ENCODE peak calls at places on chromosomes 11 and 22, in six cellular contexts. F is pancreas, L is HepG2, A is A549, Y is right cardiac atrium, R is breast epithelium. D is an unnamed sample.

GRCh38 chr22:31876156-31877035 is 67.9 kb upstream of the YWHAH start:
- DNase-seq in F (no peak), L (no peak), A (no peak), Y (no peak), R (no peak), D (no peak)

GRCh38 chr22:35648066-35649025 is at the start of gene APOL6:
- DNase-seq in F (no peak), L (peak; percentile 76), A (peak; percentile 15), Y (peak; percentile 66), R (no peak), D (peak; percentile 57)

GRCh38 chr22:19606332-19607197 is 82.4 kb upstream of the CLDN5 start:
- DNase-seq in F (no peak), L (no peak), A (no peak), Y (no peak), R (no peak), D (no peak)

GRCh38 chr11:100739636-100740035 is 52.5 kb downstream of the ARHGAP42 start:
- DNase-seq in F (no peak), L (peak; percentile 40), A (no peak), Y (no peak), R (no peak), D (peak; percentile 53)

GRCh38 chr11:1075341-1075911 is 752 bp downstream of the MUC2 start:
- DNase-seq in F (no peak), L (no peak), A (no peak), Y (no peak), R (peak; percentile 50), D (peak; percentile 64)

GRCh38 chr11:36412781-36413383 is 97.2 kb downstream of the TRAF6 start:
- DNase-seq in F (no peak), L (no peak), A (no peak), Y (no peak), R (no peak), D (no peak)

GRCh38 chr11:64233913-64234839 is at the start of gene VEGFB:
- DNase-seq in F (peak; percentile 88), L (no peak), A (no peak), Y (peak; percentile 95), R (no peak), D (peak; percentile 95)

GRCh38 chr11:93219440-93219839 is 21.6 kb upstream of the SLC36A4 start:
- DNase-seq in F (no peak), L (no peak), A (no peak), Y (no peak), R (no peak), D (no peak)

GRCh38 chr11:86490582-86490981 is 115.9 kb downstream of the CCDC81 start:
- DNase-seq in F (no peak), L (no peak), A (no peak), Y (no peak), R (no peak), D (no peak)

GRCh38 chr11:67416416-67417335 is 1.2 kb downstream of the CARNS1 start:
- DNase-seq in F (peak; percentile 68), L (peak; percentile 64), A (no peak), Y (peak; percentile 80), R (no peak), D (no peak)

GRCh38 chr11:94759522-94759921 is 8.6 kb upstream of the AMOTL1 start:
- DNase-seq in F (no peak), L (no peak), A (no peak), Y (no peak), R (no peak), D (no peak)

GRCh38 chr11:94897330-94897768 is 76.0 kb downstream of the CWC15 start:
- DNase-seq in F (peak; percentile 41), L (peak; percentile 11), A (peak; percentile 10), Y (peak; percentile 55), R (no peak), D (peak; percentile 39)

GRCh38 chr22:36009085-36009484 is 19.5 kb downstream of the RBFOX2 start:
- DNase-seq in F (no peak), L (no peak), A (no peak), Y (no peak), R (no peak), D (no peak)

GRCh38 chr22:36197065-36197440 is 4.6 kb downstream of the APOL4 start:
- DNase-seq in F (no peak), L (no peak), A (no peak), Y (peak; percentile 55), R (no peak), D (no peak)

GRCh38 chr22:31291403-31291715 is 929 bp downstream of the PIK3IP1 start:
- DNase-seq in F (no peak), L (no peak), A (no peak), Y (no peak), R (no peak), D (no peak)

GRCh38 chr11:70490208-70490607 is 91.9 kb downstream of the CTTN start:
- DNase-seq in F (no peak), L (no peak), A (no peak), Y (no peak), R (peak; percentile 47), D (no peak)

GRCh38 chr11:118434123-118434552 is 2.2 kb upstream of the KMT2A start:
- DNase-seq in F (no peak), L (peak; percentile 32), A (no peak), Y (no peak), R (no peak), D (no peak)

GRCh38 chr11:48142886-48143285 is 73.7 kb upstream of the OR4B1 start:
- DNase-seq in F (no peak), L (no peak), A (no peak), Y (no peak), R (no peak), D (no peak)

GRCh38 chr11:1548221-1549070 is 23.6 kb downstream of the DUSP8 start:
- DNase-seq in F (peak; percentile 86), L (no peak), A (peak; percentile 87), Y (peak; percentile 85), R (peak; percentile 85), D (peak; percentile 88)

GRCh38 chr11:112073941-112074811 is at the start of the genes NKAPD1 and PIH1D2:
- DNase-seq in F (peak; percentile 63), L (peak; percentile 85), A (peak; percentile 73), Y (peak; percentile 87), R (peak; percentile 64), D (peak; percentile 86)

GRCh38 chr11:2074266-2074825 is 64.8 kb downstream of the IGF2 start:
- DNase-seq in F (no peak), L (no peak), A (no peak), Y (no peak), R (peak; percentile 43), D (no peak)

GRCh38 chr11:16833026-16833425 is 94.6 kb downstream of the C11orf58 start:
- DNase-seq in F (no peak), L (no peak), A (no peak), Y (no peak), R (no peak), D (no peak)

GRCh38 chr22:45235101-45235777 is 5.5 kb downstream of the KIAA0930 start:
- DNase-seq in F (no peak), L (no peak), A (no peak), Y (peak; percentile 78), R (no peak), D (no peak)

GRCh38 chr11:113557926-113558325 is 82.7 kb upstream of the DRD2 start:
- DNase-seq in F (no peak), L (no peak), A (no peak), Y (no peak), R (no peak), D (no peak)

GRCh38 chr22:20781272-20781990 is 7.5 kb downstream of the SERPIND1 start:
- DNase-seq in F (no peak), L (no peak), A (no peak), Y (no peak), R (no peak), D (no peak)

GRCh38 chr11:120805960-120806555 is 217.8 kb upstream of the TBCEL start:
- DNase-seq in F (no peak), L (no peak), A (no peak), Y (no peak), R (no peak), D (no peak)

DNA sequence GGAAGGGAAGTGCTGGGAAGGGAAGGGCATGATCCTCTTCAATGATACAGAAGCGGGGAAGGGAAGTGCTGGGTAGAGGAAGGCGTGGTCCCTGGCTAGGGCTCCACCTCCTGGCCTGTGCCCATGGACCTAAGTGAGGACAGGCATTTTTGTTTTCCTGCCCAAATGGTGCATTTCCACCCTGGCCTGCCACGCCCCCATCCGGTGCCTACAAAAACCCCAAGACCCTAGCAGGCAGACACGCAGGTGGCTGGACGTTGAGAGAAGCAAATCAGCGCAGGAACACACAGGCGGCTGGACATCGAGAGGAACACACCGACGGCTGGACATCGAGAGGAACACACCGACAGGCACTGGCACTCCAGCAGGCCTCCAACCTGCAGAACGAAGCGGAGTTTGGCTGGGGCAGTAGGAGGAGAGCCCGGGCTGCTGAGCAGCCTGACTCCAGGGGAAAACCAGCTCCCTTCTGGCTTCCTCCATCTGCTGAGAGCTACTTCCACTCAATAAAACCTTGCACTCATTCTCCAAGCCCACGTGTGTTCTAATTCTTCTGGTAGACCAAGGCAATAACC is 628.3 kb downstream of the BUD13 start:
- DNase-seq in F (no peak), L (no peak), A (no peak), Y (no peak), R (no peak), D (peak; percentile 29)
- H3K4me1 ChIP-seq in F (no peaks in the 10 kb centered on the region), L (no peaks in the 10 kb centered on the region), A (no peaks in the 10 kb centered on the region), Y (no peaks in the 10 kb centered on the region), R (no peaks in the 10 kb centered on the region), D (no peaks in the 10 kb centered on the region)

GRCh38 chr11:46385169-46386004 is 3.9 kb downstream of the MDK start:
- DNase-seq in F (no peak), L (no peak), A (no peak), Y (no peak), R (no peak), D (peak; percentile 85)

GRCh38 chr11:46387919-46388618 is 3.5 kb downstream of the CHRM4 start:
- DNase-seq in F (no peak), L (no peak), A (no peak), Y (peak; percentile 66), R (no peak), D (peak; percentile 79)

GRCh38 chr11:46386005-46386331 is 4.5 kb downstream of the MDK start:
- DNase-seq in F (no peak), L (no peak), A (no peak), Y (no peak), R (no peak), D (peak; percentile 57)

GRCh38 chr11:46387456-46387855 is 4.1 kb downstream of the CHRM4 start:
- DNase-seq in F (no peak), L (no peak), A (no peak), Y (peak; percentile 47), R (no peak), D (no peak)

GRCh38 chr11:46386674-46387073 is 4.9 kb downstream of the CHRM4 start:
- DNase-seq in F (no peak), L (no peak), A (no peak), Y (no peak), R (no peak), D (peak; percentile 36)
- H3K4me1 ChIP-seq in F (no peaks in the 10 kb centered on the region), L (peaks cover 62% of the 10 kb centered on the region), A (peaks cover 29% of the 10 kb centered on the region), Y (no peaks in the 10 kb centered on the region), R (peaks cover 20% of the 10 kb centered on the region), D (peaks cover 36% of the 10 kb centered on the region)

GRCh38 chr11:83424376-83425136 is 138.4 kb upstream of the CCDC90B start:
- DNase-seq in F (no peak), L (no peak), A (no peak), Y (no peak), R (no peak), D (no peak)

GRCh38 chr11:83427943-83428342 is 141.8 kb upstream of the CCDC90B start:
- DNase-seq in F (no peak), L (no peak), A (no peak), Y (no peak), R (no peak), D (no peak)

GRCh38 chr11:83425137-83425466 is 138.9 kb upstream of the CCDC90B start:
- DNase-seq in F (no peak), L (no peak), A (no peak), Y (no peak), R (no peak), D (no peak)
- H3K4me1 ChIP-seq in F (no peaks in the 10 kb centered on the region), L (no peaks in the 10 kb centered on the region), A (no peaks in the 10 kb centered on the region), Y (no peaks in the 10 kb centered on the region), R (no peaks in the 10 kb centered on the region), D (no peaks in the 10 kb centered on the region)

GRCh38 chr22:24290459-24290858 is 19.8 kb downstream of the SPECC1L start:
- DNase-seq in F (no peak), L (no peak), A (no peak), Y (no peak), R (no peak), D (no peak)
- H3K4me1 ChIP-seq in F (peaks cover 43% of the 10 kb centered on the region), L (peaks cover 51% of the 10 kb centered on the region), A (peaks cover 46% of the 10 kb centered on the region), Y (peaks cover 9% of the 10 kb centered on the region), R (peaks cover 14% of the 10 kb centered on the region), D (peaks cover 38% of the 10 kb centered on the region)